ENCODE peak calls at places on chromosomes 6 and 20, in eight cellular contexts. G is GM20000; N is ELR; J is activated CD8-positive, alpha-beta T cell treated with anti-CD3 and anti-CD28 coated beads, Interleukin-2, amount 10 ng/mL, durations not matched to agents 7 days and 5 days; B is neural crest cell; F is SHP77; M is activated T-cell treated with anti-CD3 and anti-CD28 coated beads for 1 hour; W is stimulated activated naive B cell treated with anti-CD40 and anti-IgM and Interleukin-4, amounts not matched to agents 10 μg/mL and 1 μg/mL and 100 μg/mL, for 72 hours. C is an unnamed sample.
A peak's percentile ranks its signal among the peaks of the same experiment; 100 is the strongest.

GRCh38 chr20:43949741-43950618 is 35.3 kb downstream of the TOX2 start:
- DNase-seq in G (peak; percentile 73), N (no peak), J (peak; percentile 93), B (no peak), F (no peak), M (peak; percentile 57), W (no peak), C (peak; percentile 75)

GRCh38 chr20:10861619-10862018 is 187.8 kb upstream of the JAG1 start:
- DNase-seq in G (no peak), N (no peak), J (no peak), B (no peak), F (peak; percentile 5), M (no peak), W (no peak), C (no peak)

GRCh38 chr20:52727740-52728456 is 244.3 kb upstream of the TSHZ2 start:
- DNase-seq in G (no peak), N (no peak), J (no peak), B (no peak), F (no peak), M (no peak), W (no peak), C (no peak)

GRCh38 chr6:100078509-100078908 is 84.5 kb upstream of the MCHR2 start:
- DNase-seq in G (no peak), N (peak; percentile 62), J (no peak), B (no peak), F (peak; percentile 2), M (no peak), W (no peak), C (no peak)

GRCh38 chr6:29236634-29237033 is 64.9 kb upstream of the OR14J1 start:
- DNase-seq in G (no peak), N (no peak), J (no peak), B (no peak), F (no peak), M (no peak), W (no peak), C (no peak)

GRCh38 chr6:104940881-104941693 is 15.8 kb upstream of the LIN28B start:
- DNase-seq in G (peak; percentile 85), N (peak; percentile 58), J (peak; percentile 47), B (peak; percentile 82), F (peak; percentile 21), M (no peak), W (peak; percentile 13), C (no peak)

GRCh38 chr20:5316188-5317158 is at the start of gene PROKR2:
- DNase-seq in G (peak; percentile 50), N (peak; percentile 9), J (peak; percentile 28), B (peak; percentile 38), F (no peak), M (no peak), W (no peak), C (no peak)

GRCh38 chr6:5840742-5841141 is 166.0 kb downstream of the NRN1 start:
- DNase-seq in G (no peak), N (no peak), J (no peak), B (no peak), F (no peak), M (no peak), W (no peak), C (no peak)

GRCh38 chr6:131823276-131823902 is 15.6 kb downstream of the ENPP1 start:
- DNase-seq in G (no peak), N (peak; percentile 36), J (no peak), B (no peak), F (no peak), M (no peak), W (no peak), C (no peak)

GRCh38 chr6:6918216-6918983 is 189.4 kb upstream of the RREB1 start:
- DNase-seq in G (peak; percentile 83), N (peak; percentile 36), J (peak; percentile 36), B (no peak), F (no peak), M (no peak), W (peak; percentile 73), C (peak; percentile 82)

GRCh38 chr20:40513010-40513409 is 176.0 kb downstream of the MAFB start:
- DNase-seq in G (no peak), N (peak; percentile 33), J (no peak), B (no peak), F (no peak), M (no peak), W (no peak), C (no peak)

GRCh38 chr6:155340464-155341129 is 26.3 kb upstream of the TFB1M start:
- DNase-seq in G (no peak), N (peak; percentile 67), J (no peak), B (no peak), F (no peak), M (no peak), W (no peak), C (no peak)

GRCh38 chr6:41594326-41594725 is 43.9 kb upstream of the MDFI start:
- DNase-seq in G (no peak), N (no peak), J (no peak), B (no peak), F (no peak), M (no peak), W (no peak), C (no peak)

GRCh38 chr6:120395784-120396183 is 938.5 kb downstream of the TBC1D32 start:
- DNase-seq in G (no peak), N (no peak), J (no peak), B (no peak), F (no peak), M (no peak), W (no peak), C (no peak)

C was measured in GM13977.